ENCODE peak calls at places on chromosomes 6 and 20, in five cellular contexts. D, V, I, L and F are unnamed samples.
A peak's percentile ranks its signal among the peaks of the same experiment; 100 is the strongest.

GRCh38 chr6:3991941-3992340 is 87.0 kb downstream of the FAM217A start:
- DNase-seq in I (no peak), V (no peak), D (no peak), L (no peak), F (no peak)

GRCh38 chr6:123529843-123530242 is 106.9 kb downstream of the TRDN start:
- DNase-seq in L (no peak), D (no peak), I (peak; percentile 6), V (no peak), F (no peak)

GRCh38 chr6:110682460-110682853 is 132.8 kb downstream of the CDK19 start:
- DNase-seq in I (peak; percentile 67), D (peak; percentile 47), V (no peak), L (peak; percentile 72), F (peak; percentile 88)

GRCh38 chr6:136753624-136754023 is 38.7 kb downstream of the MAP3K5 start:
- DNase-seq in L (no peak), V (no peak), I (peak; percentile 32), D (no peak), F (no peak)

GRCh38 chr6:51513891-51514290 is 573.5 kb downstream of the PKHD1 start:
- DNase-seq in L (no peak), I (no peak), V (no peak), D (peak; percentile 51), F (no peak)

GRCh38 chr20:61514018-61514755 is 262.1 kb downstream of the CDH4 start:
- DNase-seq in I (no peak), D (no peak), L (no peak), V (no peak), F (no peak)

GRCh38 chr6:104381907-104382306 is 477.8 kb downstream of the HACE1 start:
- DNase-seq in D (no peak), I (no peak), L (no peak), V (no peak), F (no peak)

GRCh38 chr6:47769951-47770350 is 11.9 kb upstream of the OPN5 start:
- DNase-seq in D (no peak), V (no peak), L (no peak), I (peak; percentile 1), F (no peak)

GRCh38 chr6:105310371-105310770 is 92.5 kb downstream of the PREP start:
- DNase-seq in D (no peak), L (no peak), V (no peak), I (no peak), F (no peak)

GRCh38 chr20:12748359-12748994 is 260.3 kb upstream of the SPTLC3 start:
- DNase-seq in I (no peak), V (no peak), L (no peak), D (no peak), F (no peak)

GRCh38 chr6:90375681-90376439 is 79.2 kb upstream of the BACH2 start:
- DNase-seq in D (no peak), L (peak; percentile 51), I (peak; percentile 94), V (no peak), F (peak; percentile 78)

GRCh38 chr6:129515004-129515403 is 195.0 kb downstream of the ARHGAP18 start:
- DNase-seq in L (no peak), D (no peak), I (no peak), V (no peak), F (no peak)

GRCh38 chr6:138226701-138227315 is 8.5 kb upstream of the PBOV1 start:
- DNase-seq in V (no peak), L (no peak), I (no peak), D (no peak), F (no peak)

GRCh38 chr6:56279346-56280080 is 32.1 kb upstream of the COL21A1 start:
- DNase-seq in V (no peak), D (no peak), L (no peak), I (peak; percentile 77), F (no peak)

GRCh38 chr6:53203483-53203882 is 54.8 kb upstream of the GCM1 start:
- DNase-seq in I (no peak), L (no peak), D (no peak), V (no peak), F (no peak)

GRCh38 chr6:88670369-88670768 is 293.0 kb downstream of the RNGTT start:
- DNase-seq in D (no peak), L (no peak), V (no peak), I (no peak), F (no peak)

GRCh38 chr6:114075300-114075699 is 104.4 kb upstream of the HDAC2 start:
- DNase-seq in I (no peak), V (no peak), L (no peak), D (no peak), F (no peak)

GRCh38 chr20:13819885-13820645 is 35.2 kb downstream of the NDUFAF5 start:
- DNase-seq in I (peak; percentile 52), D (peak; percentile 30), L (peak; percentile 32), V (no peak), F (peak; percentile 14)

GRCh38 chr6:147282566-147282959 is 78.3 kb downstream of the STXBP5 start:
- DNase-seq in L (no peak), V (no peak), D (no peak), I (no peak), F (no peak)

GRCh38 chr20:11496382-11496781 is 421.3 kb upstream of the BTBD3 start:
- DNase-seq in L (no peak), V (no peak), I (peak; percentile 53), D (no peak), F (no peak)

GRCh38 chr6:157226761-157227160 is 96.6 kb downstream of the TMEM242 start:
- DNase-seq in D (no peak), V (no peak), L (no peak), I (peak; percentile 48), F (no peak)

GRCh38 chr20:17969884-17970409 is 1.1 kb downstream of the MGME1 start:
- DNase-seq in I (peak; percentile 65), D (peak; percentile 28), L (no peak), V (no peak), F (peak; percentile 70)

GRCh38 chr6:120826253-120826652 is 508.0 kb downstream of the TBC1D32 start:
- DNase-seq in L (no peak), D (no peak), I (no peak), V (no peak), F (no peak)

GRCh38 chr6:15501806-15502450 is 160.9 kb downstream of the DTNBP1 start:
- DNase-seq in V (no peak), L (no peak), I (peak; percentile 84), D (no peak), F (no peak)

GRCh38 chr20:32012159-32012682 is 2.0 kb downstream of the CCM2L start:
- DNase-seq in D (no peak), V (no peak), I (no peak), L (no peak), F (no peak)

GRCh38 chr6:162727347-162728176 is at the start of the genes PACRG and PRKN:
- DNase-seq in I (peak; percentile 96), L (peak; percentile 80), V (peak; percentile 97), D (peak; percentile 99), F (peak; percentile 99)

GRCh38 chr6:111524252-111524651 is 41.2 kb upstream of the REV3L start:
- DNase-seq in D (no peak), I (no peak), L (no peak), V (no peak), F (no peak)

GRCh38 chr6:41691426-41692079 is 43.9 kb downstream of the TFEB start:
- DNase-seq in L (no peak), D (no peak), V (no peak), I (no peak), F (no peak)

GRCh38 chr6:28811873-28812272 is 111.9 kb downstream of the TRIM27 start:
- DNase-seq in I (peak; percentile 8), V (no peak), L (no peak), D (no peak), F (no peak)

GRCh38 chr20:38304845-38305447 is 990 bp downstream of the BPI start:
- DNase-seq in L (no peak), I (no peak), D (no peak), V (no peak), F (peak; percentile 68)

GRCh38 chr6:170454512-170455285 is 98.4 kb downstream of the PSMB1 start:
- DNase-seq in D (no peak), L (no peak), V (no peak), I (no peak), F (no peak)

GRCh38 chr20:25486377-25486776 is 78.9 kb downstream of the GINS1 start:
- DNase-seq in L (peak; percentile 61), D (no peak), I (peak; percentile 22), V (no peak), F (peak; percentile 54)

GRCh38 chr6:22717906-22718305 is 148.5 kb downstream of the HDGFL1 start:
- DNase-seq in I (no peak), D (no peak), L (no peak), V (no peak), F (no peak)

GRCh38 chr6:134585529-134585873 is 267.6 kb upstream of the SGK1 start:
- DNase-seq in I (no peak), L (no peak), V (no peak), D (no peak), F (no peak)

GRCh38 chr20:36768768-36769430 is 4.7 kb downstream of the DSN1 start:
- DNase-seq in L (peak; percentile 26), D (no peak), I (no peak), V (no peak), F (peak; percentile 56)

GRCh38 chr20:36339646-36340592 is 33.8 kb downstream of the DLGAP4 start:
- DNase-seq in D (no peak), I (no peak), V (no peak), L (no peak), F (no peak)

GRCh38 chr20:25225642-25226432 is 22.0 kb upstream of the PYGB start:
- DNase-seq in D (no peak), V (no peak), L (no peak), I (no peak), F (no peak)

GRCh38 chr6:147974376-147974775 is 368.3 kb upstream of the SASH1 start:
- DNase-seq in L (peak; percentile 22), V (no peak), I (peak; percentile 83), D (no peak), F (peak; percentile 58)

GRCh38 chr6:158411998-158412397 is 99.7 kb downstream of the TULP4 start:
- DNase-seq in L (no peak), V (no peak), I (no peak), D (no peak), F (no peak)

GRCh38 chr20:53748176-53748575 is 154.5 kb upstream of the ZNF217 start:
- DNase-seq in L (no peak), D (no peak), I (no peak), V (no peak), F (no peak)
- TF ChIP-seq CTCF in L (no peak), D (no peak), I (no peak), V (no peak), F (no peak)

GRCh38 chr6:21604081-21604480 is 10.5 kb downstream of the SOX4 start:
- DNase-seq in V (no peak), L (no peak), I (no peak), D (peak; percentile 14), F (no peak)
- H3K4me3 ChIP-seq in V (no peak overlapping the region), L (no peak overlapping the region), I (no peak overlapping the region), D (no peak overlapping the region), F (no peak overlapping the region)

GRCh38 chr20:57434390-57434700 is 43.1 kb downstream of the RBM38 start:
- DNase-seq in D (no peak), L (no peak), V (no peak), I (no peak), F (no peak)
- TF ChIP-seq CTCF in D (no peak), L (peak; percentile 18), V (no peak), I (peak; percentile 12), F (no peak)

GRCh38 chr6:27761391-27761790 is 150.8 kb downstream of the OR2B2 start:
- DNase-seq in L (no peak), I (peak; percentile 12), D (no peak), V (no peak), F (no peak)
- H3K4me3 ChIP-seq in L (peak overlapping the region; percentile 3), I (no peak overlapping the region), D (no peak overlapping the region), V (no peak overlapping the region), F (no peak overlapping the region)